ENCODE peak calls at places on chromosomes 11 and 22, in four cellular contexts. One of them, this sample, is unnamed.

GRCh38 chr11:73246303-73246702 is 25.8 kb upstream of the P2RY6 start:
- DNase-seq in T-helper 2 cell: no peak
- DNase-seq in H9: peak; percentile 0
- DNase-seq in activated T-cell treated with anti-CD3 and anti-CD28 coated beads for 1 hour: no peak
- DNase-seq in this sample: no peak

GRCh38 chr11:117574551-117574950 is 222.5 kb downstream of the DSCAML1 start:
- DNase-seq in T-helper 2 cell: no peak
- DNase-seq in activated T-cell treated with anti-CD3 and anti-CD28 coated beads for 1 hour: no peak
- DNase-seq in H9: no peak
- DNase-seq in this sample: no peak

GRCh38 chr22:48084041-48084748 is 1321.7 kb downstream of the TBC1D22A start:
- DNase-seq in activated T-cell treated with anti-CD3 and anti-CD28 coated beads for 1 hour: no peak
- DNase-seq in H9: no peak
- DNase-seq in T-helper 2 cell: no peak
- DNase-seq in this sample: peak; percentile 21

GRCh38 chr22:37607912-37608476 is 640 bp upstream of the GGA1 start:
- DNase-seq in T-helper 2 cell: no peak
- DNase-seq in activated T-cell treated with anti-CD3 and anti-CD28 coated beads for 1 hour: no peak
- DNase-seq in H9: no peak
- DNase-seq in this sample: peak; percentile 29

GRCh38 chr11:7672960-7673723 is at the start of gene CYB5R2:
- DNase-seq in activated T-cell treated with anti-CD3 and anti-CD28 coated beads for 1 hour: no peak
- DNase-seq in H9: peak; percentile 81
- DNase-seq in T-helper 2 cell: no peak
- DNase-seq in this sample: peak; percentile 84

GRCh38 chr22:23283591-23284503 is 103.5 kb downstream of the BCR start:
- DNase-seq in H9: no peak
- DNase-seq in T-helper 2 cell: no peak
- DNase-seq in activated T-cell treated with anti-CD3 and anti-CD28 coated beads for 1 hour: no peak
- DNase-seq in this sample: no peak

GRCh38 chr22:20237480-20238440 is 30.4 kb downstream of the RTN4R start:
- DNase-seq in activated T-cell treated with anti-CD3 and anti-CD28 coated beads for 1 hour: no peak
- DNase-seq in T-helper 2 cell: no peak
- DNase-seq in H9: no peak
- DNase-seq in this sample: no peak

GRCh38 chr11:37142591-37142990 is 544.6 kb upstream of the RAG2 start:
- DNase-seq in activated T-cell treated with anti-CD3 and anti-CD28 coated beads for 1 hour: no peak
- DNase-seq in T-helper 2 cell: no peak
- DNase-seq in H9: no peak
- DNase-seq in this sample: no peak

GRCh38 chr11:116535954-116536353 is 236.8 kb downstream of the BUD13 start:
- DNase-seq in T-helper 2 cell: no peak
- DNase-seq in H9: no peak
- DNase-seq in activated T-cell treated with anti-CD3 and anti-CD28 coated beads for 1 hour: no peak
- DNase-seq in this sample: no peak

GRCh38 chr11:82733444-82734119 is at the start of gene FAM181B:
- DNase-seq in activated T-cell treated with anti-CD3 and anti-CD28 coated beads for 1 hour: no peak
- DNase-seq in H9: peak; percentile 87
- DNase-seq in T-helper 2 cell: no peak
- DNase-seq in this sample: peak; percentile 88

GRCh38 chr22:45671051-45671782 is 417 bp upstream of the ATXN10 start:
- DNase-seq in T-helper 2 cell: no peak
- DNase-seq in H9: peak; percentile 90
- DNase-seq in activated T-cell treated with anti-CD3 and anti-CD28 coated beads for 1 hour: no peak
- DNase-seq in this sample: peak; percentile 41

GRCh38 chr11:102421262-102421661 is 31.3 kb downstream of the TMEM123 start:
- DNase-seq in activated T-cell treated with anti-CD3 and anti-CD28 coated beads for 1 hour: no peak
- DNase-seq in T-helper 2 cell: no peak
- DNase-seq in H9: no peak
- DNase-seq in this sample: no peak

GRCh38 chr22:28986366-28986765 is 75.3 kb downstream of the C22orf31 start:
- DNase-seq in H9: no peak
- DNase-seq in T-helper 2 cell: no peak
- DNase-seq in activated T-cell treated with anti-CD3 and anti-CD28 coated beads for 1 hour: no peak
- DNase-seq in this sample: peak; percentile 82

GRCh38 chr11:72190581-72191205 is 1.2 kb upstream of the FOLR1 start:
- DNase-seq in H9: no peak
- DNase-seq in T-helper 2 cell: no peak
- DNase-seq in activated T-cell treated with anti-CD3 and anti-CD28 coated beads for 1 hour: no peak
- DNase-seq in this sample: no peak

GRCh38 chr22:27842236-27842993 is 40.9 kb upstream of the MN1 start:
- DNase-seq in T-helper 2 cell: no peak
- DNase-seq in activated T-cell treated with anti-CD3 and anti-CD28 coated beads for 1 hour: no peak
- DNase-seq in H9: no peak
- DNase-seq in this sample: no peak

GRCh38 chr11:12914401-12914912 is 94.7 kb upstream of the RASSF10 start:
- DNase-seq in H9: peak; percentile 96
- DNase-seq in activated T-cell treated with anti-CD3 and anti-CD28 coated beads for 1 hour: no peak
- DNase-seq in T-helper 2 cell: no peak
- DNase-seq in this sample: peak; percentile 94

GRCh38 chr22:37887610-37888378 is 18.3 kb upstream of the MICALL1 start:
- DNase-seq in H9: peak; percentile 60
- DNase-seq in T-helper 2 cell: no peak
- DNase-seq in activated T-cell treated with anti-CD3 and anti-CD28 coated beads for 1 hour: no peak
- DNase-seq in this sample: peak; percentile 99

GRCh38 chr11:78253797-78254196 is 65.1 kb downstream of the USP35 start:
- DNase-seq in activated T-cell treated with anti-CD3 and anti-CD28 coated beads for 1 hour: no peak
- DNase-seq in H9: no peak
- DNase-seq in T-helper 2 cell: no peak
- DNase-seq in this sample: no peak

GRCh38 chr11:19380375-19380774 is 139.6 kb upstream of the E2F8 start:
- DNase-seq in H9: no peak
- DNase-seq in T-helper 2 cell: no peak
- DNase-seq in activated T-cell treated with anti-CD3 and anti-CD28 coated beads for 1 hour: no peak
- DNase-seq in this sample: peak; percentile 14

GRCh38 chr11:27907534-27907933 is 200.4 kb downstream of the KIF18A start:
- DNase-seq in activated T-cell treated with anti-CD3 and anti-CD28 coated beads for 1 hour: no peak
- DNase-seq in H9: no peak
- DNase-seq in T-helper 2 cell: no peak
- DNase-seq in this sample: no peak

This sample was measured in mesendoderm.